ENCODE peak calls at places on chromosome 1, in four cellular contexts. T, Y, X and A are unnamed samples.
A peak's percentile ranks its signal among the peaks of the same experiment; 100 is the strongest.

GRCh38 chr1:89757532-89757931 is 63.3 kb upstream of the LRRC8D start:
- DNase-seq in Y (no peak), T (no peak), X (no peak), A (no peak)

GRCh38 chr1:77605246-77606026 is 77.0 kb downstream of the ZZZ3 start:
- DNase-seq in T (no peak), Y (peak; percentile 63), X (no peak), A (no peak)

GRCh38 chr1:188778578-188778977 is 1699.1 kb downstream of the BRINP3 start:
- DNase-seq in T (no peak), X (no peak), Y (no peak), A (no peak)

GRCh38 chr1:35030338-35031102 is 1.2 kb downstream of the ZMYM6 start:
- DNase-seq in X (no peak), T (no peak), Y (peak; percentile 24), A (no peak)

GRCh38 chr1:92087542-92087941 is 7.4 kb downstream of the BTBD8 start:
- DNase-seq in X (no peak), Y (no peak), T (no peak), A (no peak)

GRCh38 chr1:36871146-36871971 is 163.0 kb downstream of the GRIK3 start:
- DNase-seq in T (no peak), X (no peak), Y (no peak), A (no peak)

GRCh38 chr1:244210884-244211558 is 159.9 kb downstream of the ZBTB18 start:
- DNase-seq in Y (peak; percentile 48), X (no peak), T (no peak), A (peak; percentile 83)

GRCh38 chr1:234986750-234987414 is 141.8 kb downstream of the TOMM20 start:
- DNase-seq in X (peak; percentile 77), T (no peak), Y (no peak), A (no peak)

GRCh38 chr1:184298321-184299052 is 88.3 kb upstream of the C1orf21 start:
- DNase-seq in Y (no peak), X (no peak), T (no peak), A (no peak)

GRCh38 chr1:39666772-39667171 is 5.1 kb downstream of the NT5C1A start:
- DNase-seq in Y (no peak), T (peak; percentile 93), X (no peak), A (no peak)

GRCh38 chr1:1374861-1375662 is at the start of gene AURKAIP1:
- DNase-seq in Y (peak; percentile 100), X (peak; percentile 99), T (peak; percentile 98), A (peak; percentile 94)

GRCh38 chr1:3587133-3587733 is 24.1 kb downstream of the MEGF6 start:
- DNase-seq in X (peak; percentile 41), Y (no peak), T (no peak), A (no peak)

GRCh38 chr1:3688356-3688755 is 36.0 kb downstream of the TP73 start:
- DNase-seq in Y (peak; percentile 68), T (no peak), X (no peak), A (no peak)

GRCh38 chr1:67850151-67850551 is 16.9 kb upstream of the GNG12 start:
- DNase-seq in T (no peak), X (no peak), Y (peak; percentile 49), A (no peak)

GRCh38 chr1:7550981-7551380 is 220.1 kb upstream of the VAMP3 start:
- DNase-seq in X (no peak), Y (no peak), T (no peak), A (no peak)

GRCh38 chr1:245461681-245462080 is 306.9 kb downstream of the KIF26B start:
- DNase-seq in Y (no peak), T (no peak), X (no peak), A (no peak)

GRCh38 chr1:78493456-78493855 is 2.7 kb downstream of the PTGFR start:
- DNase-seq in Y (no peak), T (no peak), X (no peak), A (no peak)

GRCh38 chr1:82162526-82163420 is 362.0 kb downstream of the ADGRL2 start:
- DNase-seq in X (no peak), Y (no peak), T (no peak), A (no peak)

GRCh38 chr1:66237722-66238479 is 296.1 kb upstream of the SGIP1 start:
- DNase-seq in X (no peak), T (no peak), Y (no peak), A (no peak)

GRCh38 chr1:67642694-67643093 is 42.3 kb upstream of the GADD45A start:
- DNase-seq in X (no peak), T (no peak), Y (no peak), A (no peak)

GRCh38 chr1:16112558-16113555 is 39.4 kb upstream of the FAM131C start:
- DNase-seq in X (peak; percentile 90), Y (no peak), T (no peak), A (peak; percentile 70)

GRCh38 chr1:47984175-47984789 is 12.9 kb downstream of the TRABD2B start:
- DNase-seq in X (no peak), Y (no peak), T (no peak), A (peak; percentile 81)

GRCh38 chr1:143736562-143736961 is 235.2 kb downstream of the FAM72C start:
- DNase-seq in T (no peak), X (no peak), Y (no peak), A (no peak)

GRCh38 chr1:14298806-14299205 is 299.7 kb upstream of the KAZN start:
- DNase-seq in Y (no peak), T (no peak), X (no peak), A (no peak)

GRCh38 chr1:156119503-156120209 is 5.1 kb downstream of the LMNA start:
- DNase-seq in X (no peak), T (no peak), Y (peak; percentile 83), A (no peak)

GRCh38 chr1:92484472-92485373 is 2.0 kb downstream of the GFI1 start:
- DNase-seq in Y (no peak), T (no peak), X (no peak), A (peak; percentile 79)

GRCh38 chr1:226739696-226740065 is 599 bp upstream of the ITPKB start:
- DNase-seq in X (no peak), Y (no peak), T (no peak), A (no peak)

GRCh38 chr1:29196863-29197589 is 15.3 kb upstream of the SRSF4 start:
- DNase-seq in X (no peak), T (no peak), Y (no peak), A (no peak)

GRCh38 chr1:206658264-206658980 is 23.1 kb downstream of the DYRK3 start:
- DNase-seq in Y (peak; percentile 89), T (no peak), X (no peak), A (no peak)

GRCh38 chr1:248699099-248699498 is 3.5 kb downstream of the OR14I1 start:
- DNase-seq in Y (no peak), X (no peak), T (no peak), A (no peak)

GRCh38 chr1:248697907-248698306 is 4.7 kb downstream of the OR14I1 start:
- DNase-seq in T (no peak), X (no peak), Y (no peak), A (no peak)

GRCh38 chr1:248696775-248697174 is 5.8 kb downstream of the OR14I1 start:
- DNase-seq in Y (no peak), X (no peak), T (no peak), A (no peak)

GRCh38 chr1:248695451-248696132 is 7.0 kb downstream of the OR14I1 start:
- DNase-seq in Y (no peak), X (no peak), T (no peak), A (no peak)

GRCh38 chr1:248696261-248696660 is 6.3 kb downstream of the OR14I1 start:
- DNase-seq in Y (peak; percentile 27), X (peak; percentile 63), T (no peak), A (no peak)
- TF ChIP-seq BRCA1 in Y (no peak), X (no peak), T (no peak), A (no peak)

DNA sequence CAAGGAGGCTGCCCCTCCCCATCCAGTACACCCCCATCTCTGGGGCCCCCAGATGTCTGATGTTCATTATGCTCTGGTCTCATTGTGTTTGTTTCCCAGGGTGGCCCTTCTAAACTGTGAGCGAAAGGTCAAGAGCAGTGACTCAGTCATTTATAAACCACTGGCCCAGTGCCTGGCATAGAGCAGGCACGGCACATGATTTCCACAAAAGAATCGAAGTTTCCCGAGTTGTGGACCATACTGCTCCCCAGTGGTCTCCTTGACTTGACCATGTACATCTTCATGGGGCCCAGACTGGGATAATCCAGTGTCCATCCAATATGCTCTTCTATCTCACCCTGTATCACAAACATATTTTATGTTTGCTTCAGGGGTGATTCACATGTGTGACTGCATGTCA is 153.3 kb downstream of the NR5A2 start:
- DNase-seq in X (no peak), T (no peak), Y (peak; percentile 21), A (no peak)
- TF ChIP-seq BRCA1 in X (no peak), T (no peak), Y (no peak), A (no peak)

GRCh38 chr1:26627959-26628358 is 67.9 kb upstream of the ARID1A start:
- DNase-seq in Y (no peak), X (no peak), T (no peak), A (no peak)

GRCh38 chr1:26626994-26627393 is 68.8 kb upstream of the ARID1A start:
- DNase-seq in T (no peak), X (no peak), Y (no peak), A (no peak)

DNA sequence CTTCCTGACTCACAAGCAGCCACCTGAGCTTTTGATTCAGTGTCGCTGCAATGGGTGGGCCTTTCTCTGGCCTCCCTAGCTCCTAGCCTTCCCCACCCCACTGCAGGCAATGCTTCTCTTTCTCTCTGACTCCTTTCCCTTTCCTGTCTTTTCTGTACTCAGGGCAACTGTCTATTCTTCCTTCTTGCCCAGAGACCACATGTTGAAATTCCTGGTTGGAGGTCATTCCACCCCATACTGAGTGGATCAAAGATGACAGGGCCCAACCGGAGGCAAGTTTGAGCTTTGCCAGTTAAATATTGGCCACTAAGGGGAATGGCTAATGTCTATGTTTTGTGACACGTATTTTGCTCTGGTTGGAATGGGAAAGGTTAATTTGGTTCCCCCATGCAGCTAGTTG is 65.2 kb upstream of the ARID1A start:
- DNase-seq in X (peak; percentile 29), Y (no peak), T (no peak), A (no peak)
- TF ChIP-seq BRCA1 in X (no peak), Y (no peak), T (no peak), A (no peak)

DNA sequence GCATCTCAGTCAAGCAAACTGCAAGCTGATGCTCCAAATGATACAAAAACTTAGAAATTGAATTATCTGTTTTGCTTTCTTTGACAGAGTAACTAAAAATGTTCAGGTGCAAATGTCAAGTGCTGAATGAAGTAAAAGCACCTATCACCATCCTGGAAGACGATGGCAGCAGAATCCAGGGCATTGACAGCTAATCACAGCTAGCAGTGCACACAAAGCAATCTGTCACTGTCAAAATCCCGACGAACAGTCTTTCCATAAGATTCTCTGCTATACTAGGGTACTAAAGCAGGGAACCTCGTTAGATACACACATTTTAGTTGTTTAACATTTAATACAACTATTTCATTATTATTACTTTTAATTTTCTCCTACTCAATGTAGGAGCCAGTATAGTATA is 233.3 kb downstream of the BRINP3 start:
- DNase-seq in T (no peak), X (no peak), Y (no peak), A (no peak)
- TF ChIP-seq BRCA1 in T (no peak), X (no peak), Y (no peak), A (no peak)